ENCODE peak calls at places on chromosome 2, in six cellular contexts. E is osteoblast, T is fibroblast of lung, M is GM19239, S is HFF-Myc, Q is HTR-8/SVneo. F is an unnamed sample.

GRCh38 chr2:207480521-207481034 is 49.2 kb upstream of the CREB1 start:
- DNase-seq in E (no peak), T (no peak), M (no peak), S (no peak), Q (no peak), F (no peak)

GRCh38 chr2:237354930-237355329 is 59.0 kb downstream of the COL6A3 start:
- DNase-seq in E (peak), T (peak), M (no peak), S (no peak), Q (no peak), F (no peak)

GRCh38 chr2:153986488-153987229 is 114.9 kb downstream of the GALNT13 start:
- DNase-seq in E (no peak), T (peak), M (no peak), S (no peak), Q (peak), F (peak)

GRCh38 chr2:54904836-54905235 is 145.4 kb downstream of the RTN4 start:
- DNase-seq in E (no peak), T (no peak), M (no peak), S (no peak), Q (no peak), F (no peak)

GRCh38 chr2:240538031-240538780 is 19.6 kb downstream of the ANKMY1 start:
- DNase-seq in E (peak), T (no peak), M (no peak), S (no peak), Q (no peak), F (no peak)

GRCh38 chr2:73205611-73206010 is 3.2 kb downstream of the NOTO start:
- DNase-seq in E (no peak), T (peak), M (no peak), S (no peak), Q (no peak), F (no peak)

GRCh38 chr2:20027260-20027677 is 14.8 kb upstream of the MATN3 start:
- DNase-seq in E (no peak), T (no peak), M (no peak), S (no peak), Q (no peak), F (no peak)

GRCh38 chr2:229519655-229520054 is 194.7 kb downstream of the DNER start:
- DNase-seq in E (no peak), T (peak), M (no peak), S (no peak), Q (peak), F (no peak)

GRCh38 chr2:217685255-217685605 is 317.6 kb downstream of the TNS1 start:
- DNase-seq in E (peak), T (peak), M (no peak), S (no peak), Q (peak), F (peak)

GRCh38 chr2:60843006-60843405 is 38.4 kb upstream of the REL start:
- DNase-seq in E (no peak), T (no peak), M (no peak), S (no peak), Q (no peak), F (no peak)

GRCh38 chr2:76953733-76954347 is 568.3 kb downstream of the LRRTM4 start:
- DNase-seq in E (no peak), T (peak), M (no peak), S (peak), Q (no peak), F (peak)

GRCh38 chr2:40096360-40096759 is 317.3 kb upstream of the THUMPD2 start:
- DNase-seq in E (no peak), T (peak), M (no peak), S (no peak), Q (peak), F (no peak)

GRCh38 chr2:128781166-128781887 is 462.7 kb upstream of the HS6ST1 start:
- DNase-seq in E (no peak), T (no peak), M (no peak), S (no peak), Q (no peak), F (no peak)

GRCh38 chr2:120904379-120904778 is 168.7 kb downstream of the GLI2 start:
- DNase-seq in E (peak), T (no peak), M (no peak), S (no peak), Q (no peak), F (peak)

GRCh38 chr2:199940373-199940772 is 14.9 kb downstream of the TYW5 start:
- DNase-seq in E (no peak), T (peak), M (no peak), S (no peak), Q (no peak), F (peak)

GRCh38 chr2:235829726-235830125 is 335.9 kb downstream of the AGAP1 start:
- DNase-seq in E (no peak), T (no peak), M (no peak), S (no peak), Q (no peak), F (no peak)

F was measured in mesendoderm.